ENCODE peak calls at places on chromosomes 7 and 10, in seven cellular contexts. D is A673, S is adrenal gland, O is GM06990, E is brain microvascular endothelial cell, I is HCT116, W is suprapubic skin. V is an unnamed sample. For H3K36me3, the result is how much of the 10 kb centered on the place peaks cover.

GRCh38 chr10:30591249-30591670 is 38.3 kb downstream of the LYZL2 start:
- DNase-seq in D (peak), S (peak), O (no peak), E (peak), I (peak), W (peak), V (no peak)

GRCh38 chr10:133087679-133088523 is at the start of gene ADGRA1:
- DNase-seq in D (peak), S (no peak), O (no peak), E (no peak), I (no peak), W (no peak), V (no peak)

GRCh38 chr7:129768614-129769399 is 157.3 kb downstream of the NRF1 start:
- DNase-seq in D (no peak), S (no peak), O (no peak), E (no peak), I (no peak), W (no peak), V (no peak)

GRCh38 chr7:30907527-30908267 is 4.0 kb upstream of the AQP1 start:
- DNase-seq in D (no peak), S (no peak), O (no peak), E (no peak), I (no peak), W (no peak), V (no peak)

GRCh38 chr10:20768849-20769248 is 128.3 kb downstream of the NEBL start:
- DNase-seq in D (peak), S (no peak), O (no peak), E (no peak), I (no peak), W (no peak), V (no peak)

GRCh38 chr7:156942708-156943090 is 6.8 kb upstream of the NOM1 start:
- DNase-seq in D (no peak), S (no peak), O (no peak), E (no peak), I (no peak), W (no peak), V (no peak)

GRCh38 chr7:75776295-75776971 is 4.4 kb upstream of the CCL26 start:
- DNase-seq in D (peak), S (no peak), O (no peak), E (peak), I (no peak), W (no peak), V (no peak)

GRCh38 chr7:6367701-6368211 is 80.0 kb downstream of the DAGLB start:
- DNase-seq in D (no peak), S (no peak), O (no peak), E (no peak), I (no peak), W (no peak), V (no peak)

GRCh38 chr7:150380463-150380862 is 1.3 kb downstream of the ZNF775 start:
- DNase-seq in D (no peak), S (no peak), O (peak), E (no peak), I (no peak), W (no peak), V (no peak)

GRCh38 chr10:132479024-132479602 is 58.5 kb upstream of the INPP5A start:
- DNase-seq in D (no peak), S (no peak), O (no peak), E (no peak), I (no peak), W (peak), V (peak)

GRCh38 chr7:7207876-7208275 is 25.5 kb downstream of the C1GALT1 start:
- DNase-seq in D (no peak), S (no peak), O (no peak), E (no peak), I (no peak), W (no peak), V (no peak)

GRCh38 chr10:121818599-121818998 is 109.2 kb downstream of the ATE1 start:
- DNase-seq in D (no peak), S (no peak), O (no peak), E (no peak), I (no peak), W (no peak), V (no peak)

GRCh38 chr7:159158125-159158887 is 13.6 kb upstream of the VIPR2 start:
- DNase-seq in D (no peak), S (no peak), O (no peak), E (no peak), I (no peak), W (no peak), V (no peak)

GRCh38 chr7:140649566-140650205 is 9.1 kb upstream of the DENND2A start:
- DNase-seq in D (no peak), S (no peak), O (no peak), E (peak), I (no peak), W (no peak), V (no peak)

GRCh38 chr7:156612930-156613329 is 27.6 kb upstream of the RNF32 start:
- DNase-seq in D (no peak), S (no peak), O (peak), E (no peak), I (no peak), W (no peak), V (no peak)

GRCh38 chr7:18030758-18031157 is 3.1 kb upstream of the PRPS1L1 start:
- DNase-seq in D (no peak), S (no peak), O (no peak), E (no peak), I (no peak), W (no peak), V (no peak)

GRCh38 chr7:121192834-121193233 is 136.0 kb upstream of the WNT16 start:
- DNase-seq in D (no peak), S (no peak), O (no peak), E (no peak), I (no peak), W (no peak), V (no peak)

GRCh38 chr10:3398825-3399646 is 226.5 kb upstream of the PITRM1 start:
- DNase-seq in D (no peak), S (no peak), O (no peak), E (no peak), I (no peak), W (no peak), V (no peak)

GRCh38 chr10:7054915-7055314 is 355.9 kb downstream of the SFMBT2 start:
- DNase-seq in D (peak), S (no peak), O (no peak), E (peak), I (peak), W (no peak), V (no peak)

GRCh38 chr7:115585015-115585655 is 445.4 kb downstream of the TFEC start:
- DNase-seq in D (peak), S (no peak), O (no peak), E (peak), I (no peak), W (no peak), V (no peak)

GRCh38 chr7:70114854-70115253 is 516.6 kb downstream of the AUTS2 start:
- DNase-seq in D (no peak), S (no peak), O (no peak), E (no peak), I (no peak), W (no peak), V (no peak)

GRCh38 chr10:13969792-13970140 is 361.0 kb downstream of the FRMD4A start:
- DNase-seq in D (no peak), S (no peak), O (peak), E (no peak), I (no peak), W (no peak), V (no peak)

GRCh38 chr10:94496010-94496409 is 49.6 kb upstream of the HELLS start:
- DNase-seq in D (no peak), S (no peak), O (peak), E (peak), I (no peak), W (no peak), V (no peak)

GRCh38 chr10:17984056-17984455 is 32.3 kb downstream of the SLC39A12 start:
- DNase-seq in D (no peak), S (no peak), O (peak), E (no peak), I (peak), W (no peak), V (no peak)

GRCh38 chr10:127175357-127176110 is 20.9 kb downstream of the INSYN2A start:
- DNase-seq in D (no peak), S (no peak), O (no peak), E (no peak), I (no peak), W (no peak), V (no peak)

GRCh38 chr10:24272374-24272773 is 63.4 kb downstream of the KIAA1217 start:
- DNase-seq in D (no peak), S (no peak), O (no peak), E (no peak), I (no peak), W (no peak), V (no peak)

GRCh38 chr7:74625446-74625845 is 32.1 kb upstream of the GTF2I start:
- DNase-seq in D (peak), S (peak), O (no peak), E (peak), I (no peak), W (no peak), V (no peak)

GRCh38 chr10:114780610-114781184 is 40.9 kb upstream of the FHIP2A start:
- DNase-seq in D (no peak), S (no peak), O (no peak), E (no peak), I (no peak), W (no peak), V (no peak)

GRCh38 chr7:44383566-44383965 is 58.2 kb upstream of the CAMK2B start:
- DNase-seq in D (no peak), S (peak), O (no peak), E (peak), I (no peak), W (no peak), V (no peak)

GRCh38 chr7:67022501-67022900 is 25.9 kb downstream of the TYW1 start:
- DNase-seq in D (no peak), S (no peak), O (no peak), E (no peak), I (no peak), W (no peak), V (no peak)

GRCh38 chr7:103447073-103447960 is 1.3 kb upstream of the SLC26A5 start:
- DNase-seq in D (peak), S (peak), O (peak), E (peak), I (peak), W (no peak), V (no peak)

GRCh38 chr7:17986826-17987225 is 40.8 kb downstream of the PRPS1L1 start:
- DNase-seq in D (peak), S (no peak), O (no peak), E (peak), I (no peak), W (no peak), V (no peak)

GRCh38 chr10:32577448-32577847 is 131.5 kb downstream of the CCDC7 start:
- DNase-seq in D (no peak), S (no peak), O (no peak), E (no peak), I (no peak), W (no peak), V (no peak)

DNA sequence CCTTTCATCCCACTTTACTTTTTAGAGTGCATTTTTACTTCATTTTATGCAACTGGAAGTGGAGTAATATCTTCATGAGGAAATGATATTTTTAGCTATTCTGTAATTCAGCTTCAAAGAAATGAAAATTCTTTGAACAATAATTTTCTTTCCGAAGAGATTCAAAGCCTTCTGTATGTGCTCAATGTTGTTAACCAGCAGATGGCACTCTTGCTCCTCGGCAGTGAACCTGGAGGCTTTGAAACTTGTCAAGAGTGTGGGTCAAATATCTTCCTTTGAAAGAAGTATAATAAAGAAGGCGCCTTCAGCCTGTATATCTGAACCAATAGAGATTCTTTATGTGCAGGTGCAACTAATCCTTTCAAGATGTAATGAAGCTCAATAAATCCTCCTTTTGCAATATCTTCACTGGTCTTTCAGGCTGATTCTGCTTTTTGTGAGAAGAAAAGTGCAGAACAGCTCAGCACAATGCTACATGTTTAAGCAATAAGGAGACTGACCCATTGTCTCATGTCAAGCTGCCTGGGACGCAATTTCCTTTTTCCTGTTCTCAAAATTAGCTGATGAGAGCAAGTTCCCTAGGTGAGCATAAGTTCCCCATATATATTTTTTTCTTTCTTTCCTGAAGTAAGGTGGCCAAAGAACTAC is 258.4 kb downstream of the SEMA3A start:
- DNase-seq in D (peak), S (peak), O (no peak), E (peak), I (peak), W (no peak), V (no peak)
- TF ChIP-seq CTCF in D (peak), S (peak), O (peak), E (peak), I (peak), W (peak), V (peak)

GRCh38 chr7:112103246-112103645 is 103.0 kb downstream of the DOCK4 start:
- DNase-seq in D (no peak), S (no peak), O (no peak), E (peak), I (no peak), W (no peak), V (no peak)
- H3K36me3 ChIP-seq in D (under half), S (under half), O (under half), E (under half), I (under half), W (under half), V (under half)

GRCh38 chr7:108809356-108809755 is 239.7 kb downstream of the DNAJB9 start:
- DNase-seq in D (no peak), S (no peak), O (no peak), E (no peak), I (no peak), W (no peak), V (no peak)

GRCh38 chr7:108802639-108803038 is 233.0 kb downstream of the DNAJB9 start:
- DNase-seq in D (no peak), S (no peak), O (no peak), E (no peak), I (no peak), W (no peak), V (no peak)

GRCh38 chr7:108808556-108808955 is 238.9 kb downstream of the DNAJB9 start:
- DNase-seq in D (no peak), S (no peak), O (no peak), E (no peak), I (no peak), W (no peak), V (no peak)

DNA sequence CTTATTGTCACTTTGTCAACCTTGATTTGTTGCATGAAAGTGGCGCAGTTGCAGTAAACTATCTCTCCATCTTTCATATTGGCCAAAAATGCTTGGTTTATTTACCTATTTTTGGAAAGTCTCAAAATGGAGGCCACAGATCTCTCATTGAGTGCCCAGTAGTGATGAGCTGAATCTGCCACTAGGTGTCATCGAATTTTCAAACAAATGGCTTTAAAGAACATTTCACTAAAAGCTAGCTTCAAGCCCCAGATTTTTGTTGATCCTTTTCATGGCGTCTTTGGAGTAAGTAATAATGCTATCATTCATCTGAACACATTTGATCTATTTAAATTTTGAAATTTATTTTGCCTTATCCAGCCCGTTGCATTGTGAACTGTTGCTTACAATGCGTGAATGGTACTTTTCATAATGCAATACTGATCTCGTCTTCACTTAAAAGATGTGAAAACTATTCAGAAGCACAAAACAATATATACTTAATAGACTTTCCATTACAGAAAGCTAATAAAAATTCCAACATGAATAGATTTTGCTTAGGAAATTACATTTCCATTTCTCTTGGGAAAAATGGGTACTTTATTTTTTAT is 236.2 kb downstream of the DNAJB9 start:
- DNase-seq in D (peak), S (no peak), O (no peak), E (peak), I (peak), W (no peak), V (no peak)
- TF ChIP-seq CTCF in D (peak), S (peak), O (peak), E (peak), I (peak), W (no peak), V (no peak)

DNA sequence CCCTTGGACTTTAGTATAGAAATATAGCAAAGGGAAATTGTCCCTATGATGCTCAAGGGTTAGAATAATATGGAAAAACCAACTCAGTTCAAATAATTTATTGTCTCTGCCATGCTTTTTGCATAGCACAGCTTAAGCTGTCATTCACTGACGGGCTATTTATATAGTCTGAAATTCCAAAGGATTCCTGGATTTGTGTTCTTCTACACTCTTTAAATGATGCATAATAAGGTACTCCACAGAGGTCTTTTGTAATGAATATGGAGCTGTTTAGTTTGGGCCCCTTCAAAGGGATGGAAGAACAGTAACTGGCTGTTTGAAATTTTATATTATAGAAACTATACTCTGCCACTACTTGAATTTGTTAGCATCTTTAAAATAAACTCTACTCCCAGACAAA is 276.6 kb upstream of the FERD3L start:
- DNase-seq in D (no peak), S (no peak), O (no peak), E (no peak), I (no peak), W (no peak), V (no peak)
- H3K36me3 ChIP-seq in D (under half), S (under half), O (under half), E (under half), I (under half), W (under half), V (under half)

GRCh38 chr10:81082621-81083376 is 545.1 kb downstream of the SH2D4B start:
- DNase-seq in D (no peak), S (no peak), O (no peak), E (no peak), I (no peak), W (no peak), V (no peak)

GRCh38 chr10:81081887-81082620 is 544.4 kb downstream of the SH2D4B start:
- DNase-seq in D (peak), S (no peak), O (no peak), E (no peak), I (no peak), W (no peak), V (no peak)
- TF ChIP-seq CTCF in D (peak), S (no peak), O (peak), E (no peak), I (no peak), W (no peak), V (no peak)

DNA sequence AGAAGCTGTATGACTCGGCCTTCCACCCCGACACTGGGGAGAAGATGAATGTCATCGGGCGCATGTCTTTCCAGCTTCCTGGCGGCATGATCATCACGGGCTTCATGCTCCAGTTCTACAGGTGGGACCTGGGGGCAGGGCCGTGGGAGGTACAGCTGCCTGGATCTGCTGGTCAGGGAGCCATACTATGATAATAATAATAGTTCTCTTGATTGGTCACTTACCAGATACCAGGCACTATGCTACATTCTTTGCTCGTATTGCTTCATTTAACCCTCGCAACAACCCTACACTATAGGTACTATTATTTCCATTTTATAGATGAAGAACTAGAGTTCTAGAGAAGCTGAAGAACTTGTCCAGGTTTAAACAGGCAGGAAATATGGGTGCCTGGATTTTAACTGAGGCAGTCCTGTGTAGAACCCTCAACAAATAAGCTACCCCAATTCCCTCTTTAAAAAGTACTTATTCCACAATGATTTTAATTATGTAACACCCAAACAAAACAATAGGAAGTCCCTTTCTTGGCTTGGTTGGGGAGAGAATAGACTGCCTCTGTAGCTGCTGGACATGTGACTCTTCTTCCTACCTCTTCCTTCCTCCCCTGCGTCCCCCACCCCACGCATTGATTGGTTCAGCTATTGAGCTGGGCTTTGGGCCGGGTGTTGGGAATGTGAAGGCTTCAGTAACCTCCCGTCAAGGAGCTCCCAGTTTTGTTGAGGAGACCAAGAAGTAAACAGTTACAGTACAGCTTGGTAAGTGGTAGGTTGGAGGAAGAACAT is 12.8 kb downstream of the SFXN2 start:
- DNase-seq in D (no peak), S (no peak), O (no peak), E (no peak), I (no peak), W (no peak), V (no peak)
- H3K36me3 ChIP-seq in D (under half), S (under half), O (under half), E (under half), I (under half), W (under half), V (under half)

DNA sequence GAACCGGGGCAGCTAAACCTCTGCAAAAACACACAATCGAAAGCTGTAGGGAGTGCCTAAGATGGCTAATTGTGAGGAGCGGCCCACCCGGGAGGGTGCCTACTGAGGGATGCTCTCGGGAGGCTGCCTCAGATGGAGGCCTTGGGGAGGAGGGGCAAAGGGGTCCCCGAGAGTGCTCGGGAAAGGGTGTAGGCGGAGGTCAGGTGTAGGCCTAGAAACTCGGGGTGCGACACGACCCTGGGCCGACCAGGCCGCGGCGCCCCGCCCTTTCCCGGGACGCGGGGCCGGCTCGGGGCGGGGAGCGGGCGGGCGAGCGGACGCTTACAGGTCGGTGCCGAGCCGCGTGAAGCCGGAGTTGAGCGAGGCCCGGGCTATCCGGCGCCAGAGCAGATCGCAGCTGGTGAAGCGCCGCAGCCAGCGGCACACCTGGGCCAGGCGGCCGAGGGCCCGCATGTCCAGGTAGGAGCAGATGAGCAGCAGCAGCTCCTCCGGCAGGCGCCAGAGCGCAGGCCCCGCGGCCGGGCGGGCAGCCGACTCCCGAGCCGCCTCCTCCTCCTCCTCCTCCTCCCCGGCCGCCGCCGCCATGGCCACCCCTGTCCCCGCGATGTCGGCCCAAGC is 805 bp downstream of the FBXW4 start:
- DNase-seq in D (peak), S (peak), O (peak), E (peak), I (no peak), W (peak), V (peak)
- TF ChIP-seq CTCF in D (no peak), S (peak), O (no peak), E (no peak), I (no peak), W (no peak), V (no peak)

V was measured in gastrocnemius medialis.